ENCODE peak calls at places on chromosomes 16 and 17, in five cellular contexts. One of them, this sample, is unnamed.

GRCh38 chr17:78113804-78114785 is 14.5 kb downstream of the TMC6 start:
- DNase-seq in OCI-LY7: no peak
- DNase-seq in CD4-positive, alpha-beta T cell: no peak
- DNase-seq in breast epithelium: no peak
- DNase-seq in CD8-positive, alpha-beta T cell: no peak
- DNase-seq in this sample: no peak

GRCh38 chr17:16465861-16466338 is 26.1 kb downstream of the LRRC75A start:
- DNase-seq in OCI-LY7: no peak
- DNase-seq in CD4-positive, alpha-beta T cell: no peak
- DNase-seq in breast epithelium: no peak
- DNase-seq in CD8-positive, alpha-beta T cell: no peak
- DNase-seq in this sample: no peak

GRCh38 chr17:1871743-1872142 is 41.9 kb downstream of the RPA1 start:
- DNase-seq in OCI-LY7: no peak
- DNase-seq in CD4-positive, alpha-beta T cell: peak; percentile 33
- DNase-seq in breast epithelium: no peak
- DNase-seq in CD8-positive, alpha-beta T cell: no peak
- DNase-seq in this sample: no peak

GRCh38 chr17:2391597-2392251 is 9.1 kb downstream of the MNT start:
- DNase-seq in OCI-LY7: peak; percentile 27
- DNase-seq in CD4-positive, alpha-beta T cell: no peak
- DNase-seq in breast epithelium: no peak
- DNase-seq in CD8-positive, alpha-beta T cell: no peak
- DNase-seq in this sample: no peak

GRCh38 chr17:81471804-81472456 is 40.7 kb downstream of the ACTG1 start:
- DNase-seq in OCI-LY7: peak; percentile 37
- DNase-seq in CD4-positive, alpha-beta T cell: no peak
- DNase-seq in breast epithelium: peak; percentile 66
- DNase-seq in CD8-positive, alpha-beta T cell: no peak
- DNase-seq in this sample: no peak

GRCh38 chr16:50603206-50604064 is 55.2 kb downstream of the NKD1 start:
- DNase-seq in OCI-LY7: no peak
- DNase-seq in CD4-positive, alpha-beta T cell: no peak
- DNase-seq in breast epithelium: no peak
- DNase-seq in CD8-positive, alpha-beta T cell: no peak
- DNase-seq in this sample: no peak

GRCh38 chr17:80363120-80363515 is 51.8 kb upstream of the ENDOV start:
- DNase-seq in OCI-LY7: no peak
- DNase-seq in CD4-positive, alpha-beta T cell: no peak
- DNase-seq in breast epithelium: peak; percentile 42
- DNase-seq in CD8-positive, alpha-beta T cell: no peak
- DNase-seq in this sample: no peak

GRCh38 chr16:19765860-19766553 is 47.9 kb downstream of the IQCK start:
- DNase-seq in OCI-LY7: no peak
- DNase-seq in CD4-positive, alpha-beta T cell: no peak
- DNase-seq in breast epithelium: no peak
- DNase-seq in CD8-positive, alpha-beta T cell: no peak
- DNase-seq in this sample: no peak

GRCh38 chr16:30839523-30840227 is 52.7 kb upstream of the ZNF629 start:
- DNase-seq in OCI-LY7: no peak
- DNase-seq in CD4-positive, alpha-beta T cell: no peak
- DNase-seq in breast epithelium: no peak
- DNase-seq in CD8-positive, alpha-beta T cell: no peak
- DNase-seq in this sample: no peak

GRCh38 chr17:61314368-61315078 is 85.1 kb upstream of the TBX2 start:
- DNase-seq in OCI-LY7: no peak
- DNase-seq in CD4-positive, alpha-beta T cell: no peak
- DNase-seq in breast epithelium: no peak
- DNase-seq in CD8-positive, alpha-beta T cell: no peak
- DNase-seq in this sample: peak; percentile 11

GRCh38 chr16:68909099-68909733 is 65.9 kb downstream of the TANGO6 start:
- DNase-seq in OCI-LY7: no peak
- DNase-seq in CD4-positive, alpha-beta T cell: no peak
- DNase-seq in breast epithelium: no peak
- DNase-seq in CD8-positive, alpha-beta T cell: no peak
- DNase-seq in this sample: no peak

GRCh38 chr16:81913222-81913621 is 98.0 kb downstream of the SDR42E1 start:
- DNase-seq in OCI-LY7: no peak
- DNase-seq in CD4-positive, alpha-beta T cell: no peak
- DNase-seq in breast epithelium: no peak
- DNase-seq in CD8-positive, alpha-beta T cell: no peak
- DNase-seq in this sample: no peak

GRCh38 chr17:77346765-77347164 is 206.0 kb downstream of the SEC14L1 start:
- DNase-seq in OCI-LY7: no peak
- DNase-seq in CD4-positive, alpha-beta T cell: no peak
- DNase-seq in breast epithelium: no peak
- DNase-seq in CD8-positive, alpha-beta T cell: peak; percentile 27
- DNase-seq in this sample: no peak

GRCh38 chr16:12119562-12119961 is 143.0 kb downstream of the SNX29 start:
- DNase-seq in OCI-LY7: no peak
- DNase-seq in CD4-positive, alpha-beta T cell: no peak
- DNase-seq in breast epithelium: no peak
- DNase-seq in CD8-positive, alpha-beta T cell: no peak
- DNase-seq in this sample: peak; percentile 13

GRCh38 chr17:65290616-65291015 is 153.4 kb downstream of the RGS9 start:
- DNase-seq in OCI-LY7: no peak
- DNase-seq in CD4-positive, alpha-beta T cell: no peak
- DNase-seq in breast epithelium: no peak
- DNase-seq in CD8-positive, alpha-beta T cell: no peak
- DNase-seq in this sample: no peak

GRCh38 chr17:65297384-65297783 is 160.2 kb downstream of the RGS9 start:
- DNase-seq in OCI-LY7: no peak
- DNase-seq in CD4-positive, alpha-beta T cell: no peak
- DNase-seq in breast epithelium: no peak
- DNase-seq in CD8-positive, alpha-beta T cell: no peak
- DNase-seq in this sample: no peak

GRCh38 chr17:65292430-65292829 is 155.3 kb downstream of the RGS9 start:
- DNase-seq in OCI-LY7: no peak
- DNase-seq in CD4-positive, alpha-beta T cell: no peak
- DNase-seq in breast epithelium: no peak
- DNase-seq in CD8-positive, alpha-beta T cell: no peak
- DNase-seq in this sample: no peak

GRCh38 chr17:65293584-65294183 is 156.5 kb downstream of the RGS9 start:
- DNase-seq in OCI-LY7: no peak
- DNase-seq in CD4-positive, alpha-beta T cell: no peak
- DNase-seq in breast epithelium: no peak
- DNase-seq in CD8-positive, alpha-beta T cell: no peak
- DNase-seq in this sample: no peak

DNA sequence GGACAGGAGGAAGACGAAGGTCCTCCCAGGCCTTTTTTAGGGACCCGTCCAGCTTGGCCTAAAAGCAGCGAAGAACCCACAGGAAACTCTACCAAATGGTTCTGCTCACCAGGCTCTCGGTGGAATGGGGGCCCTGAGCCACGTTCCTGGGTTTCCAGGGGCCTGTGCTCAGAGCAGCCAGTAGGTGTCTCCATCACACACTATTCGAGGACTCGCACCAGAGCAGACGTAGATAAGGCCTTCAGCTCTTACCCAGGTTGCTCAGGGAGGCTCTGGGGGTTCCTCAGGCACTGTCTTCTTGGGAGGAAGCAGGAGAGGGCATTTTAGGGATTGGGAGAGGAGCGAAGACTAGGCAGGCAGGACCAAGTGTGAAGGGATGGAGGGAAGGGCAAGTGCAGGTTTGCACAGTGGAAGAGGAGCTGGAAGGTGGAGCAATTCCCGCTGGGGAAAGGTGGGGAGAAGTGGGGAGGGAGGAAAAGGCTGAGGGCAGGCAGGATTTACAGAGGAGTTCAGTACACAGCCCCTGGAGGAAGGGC is 157.1 kb downstream of the RGS9 start:
- DNase-seq in OCI-LY7: peak; percentile 67
- DNase-seq in CD4-positive, alpha-beta T cell: peak; percentile 32
- DNase-seq in breast epithelium: no peak
- DNase-seq in CD8-positive, alpha-beta T cell: peak; percentile 73
- DNase-seq in this sample: peak; percentile 5
- H3K27ac ChIP-seq in OCI-LY7: no peak overlapping the region
- H3K27ac ChIP-seq in CD4-positive, alpha-beta T cell: no peak overlapping the region
- H3K27ac ChIP-seq in breast epithelium: no peak overlapping the region
- H3K27ac ChIP-seq in CD8-positive, alpha-beta T cell: no peak overlapping the region
- H3K27ac ChIP-seq in this sample: no peak overlapping the region

GRCh38 chr16:70381604-70382342 is 35.1 kb downstream of the DDX19A start:
- DNase-seq in OCI-LY7: no peak
- DNase-seq in CD4-positive, alpha-beta T cell: no peak
- DNase-seq in breast epithelium: no peak
- DNase-seq in CD8-positive, alpha-beta T cell: no peak
- DNase-seq in this sample: no peak
- H3K27ac ChIP-seq in OCI-LY7: peak overlapping the region; percentile 84
- H3K27ac ChIP-seq in CD4-positive, alpha-beta T cell: peak overlapping the region; percentile 79
- H3K27ac ChIP-seq in breast epithelium: peak overlapping the region; percentile 90
- H3K27ac ChIP-seq in CD8-positive, alpha-beta T cell: peak overlapping the region; percentile 49
- H3K27ac ChIP-seq in this sample: peak overlapping the region; percentile 43

GRCh38 chr17:21523482-21524210 is 147.5 kb downstream of the KCNJ12 start:
- DNase-seq in OCI-LY7: no peak
- DNase-seq in CD4-positive, alpha-beta T cell: no peak
- DNase-seq in breast epithelium: no peak
- DNase-seq in CD8-positive, alpha-beta T cell: no peak
- DNase-seq in this sample: no peak
- H3K27ac ChIP-seq in OCI-LY7: no peak overlapping the region
- H3K27ac ChIP-seq in CD4-positive, alpha-beta T cell: no peak overlapping the region
- H3K27ac ChIP-seq in breast epithelium: no peak overlapping the region
- H3K27ac ChIP-seq in CD8-positive, alpha-beta T cell: no peak overlapping the region
- H3K27ac ChIP-seq in this sample: no peak overlapping the region

GRCh38 chr17:9124554-9124935 is 103.2 kb downstream of the NTN1 start:
- DNase-seq in OCI-LY7: no peak
- DNase-seq in CD4-positive, alpha-beta T cell: no peak
- DNase-seq in breast epithelium: no peak
- DNase-seq in CD8-positive, alpha-beta T cell: no peak
- DNase-seq in this sample: no peak

GRCh38 chr17:9127340-9127739 is 106.0 kb downstream of the NTN1 start:
- DNase-seq in OCI-LY7: no peak
- DNase-seq in CD4-positive, alpha-beta T cell: no peak
- DNase-seq in breast epithelium: no peak
- DNase-seq in CD8-positive, alpha-beta T cell: no peak
- DNase-seq in this sample: no peak

GRCh38 chr17:9121186-9121820 is 100.0 kb downstream of the NTN1 start:
- DNase-seq in OCI-LY7: no peak
- DNase-seq in CD4-positive, alpha-beta T cell: no peak
- DNase-seq in breast epithelium: no peak
- DNase-seq in CD8-positive, alpha-beta T cell: no peak
- DNase-seq in this sample: no peak

GRCh38 chr17:9123594-9124553 is 102.6 kb downstream of the NTN1 start:
- DNase-seq in OCI-LY7: no peak
- DNase-seq in CD4-positive, alpha-beta T cell: no peak
- DNase-seq in breast epithelium: no peak
- DNase-seq in CD8-positive, alpha-beta T cell: no peak
- DNase-seq in this sample: no peak

DNA sequence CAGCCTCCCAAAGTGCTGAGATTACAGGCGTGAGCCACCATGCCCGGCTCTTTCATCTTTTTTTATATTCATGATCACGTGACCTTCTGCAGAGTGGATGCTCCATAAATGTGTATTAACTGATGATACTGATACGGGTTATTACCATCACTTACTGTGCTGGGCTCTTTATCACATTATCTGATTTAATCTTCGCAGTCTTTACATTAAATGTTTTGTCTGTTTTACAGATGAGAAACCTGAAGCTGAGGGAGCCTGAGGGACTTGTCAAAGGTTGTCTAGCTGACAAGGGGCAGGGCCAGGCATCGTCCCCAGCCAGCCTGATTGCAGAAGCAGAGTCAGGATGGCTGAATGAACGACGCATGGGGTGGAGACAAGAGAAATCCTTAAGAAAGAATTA is 104.4 kb downstream of the NTN1 start:
- DNase-seq in OCI-LY7: no peak
- DNase-seq in CD4-positive, alpha-beta T cell: no peak
- DNase-seq in breast epithelium: no peak
- DNase-seq in CD8-positive, alpha-beta T cell: no peak
- DNase-seq in this sample: no peak
- H3K27ac ChIP-seq in OCI-LY7: no peak overlapping the region
- H3K27ac ChIP-seq in CD4-positive, alpha-beta T cell: no peak overlapping the region
- H3K27ac ChIP-seq in breast epithelium: no peak overlapping the region
- H3K27ac ChIP-seq in CD8-positive, alpha-beta T cell: no peak overlapping the region
- H3K27ac ChIP-seq in this sample: no peak overlapping the region

GRCh38 chr17:59753522-59754467 is 46.3 kb downstream of the VMP1 start:
- DNase-seq in OCI-LY7: peak; percentile 82
- DNase-seq in CD4-positive, alpha-beta T cell: no peak
- DNase-seq in breast epithelium: no peak
- DNase-seq in CD8-positive, alpha-beta T cell: no peak
- DNase-seq in this sample: no peak
- H3K27ac ChIP-seq in OCI-LY7: no peak overlapping the region
- H3K27ac ChIP-seq in CD4-positive, alpha-beta T cell: no peak overlapping the region
- H3K27ac ChIP-seq in breast epithelium: peak overlapping the region; percentile 71
- H3K27ac ChIP-seq in CD8-positive, alpha-beta T cell: no peak overlapping the region
- H3K27ac ChIP-seq in this sample: peak overlapping the region; percentile 78

GRCh38 chr17:32954477-32954876 is 26.5 kb downstream of the TMEM98 start:
- DNase-seq in OCI-LY7: no peak
- DNase-seq in CD4-positive, alpha-beta T cell: no peak
- DNase-seq in breast epithelium: no peak
- DNase-seq in CD8-positive, alpha-beta T cell: no peak
- DNase-seq in this sample: no peak
- H3K27ac ChIP-seq in OCI-LY7: no peak overlapping the region
- H3K27ac ChIP-seq in CD4-positive, alpha-beta T cell: no peak overlapping the region
- H3K27ac ChIP-seq in breast epithelium: no peak overlapping the region
- H3K27ac ChIP-seq in CD8-positive, alpha-beta T cell: no peak overlapping the region
- H3K27ac ChIP-seq in this sample: no peak overlapping the region

GRCh38 chr17:35051183-35051578 is 12.3 kb downstream of the RFFL start:
- DNase-seq in OCI-LY7: peak; percentile 50
- DNase-seq in CD4-positive, alpha-beta T cell: no peak
- DNase-seq in breast epithelium: no peak
- DNase-seq in CD8-positive, alpha-beta T cell: peak; percentile 61
- DNase-seq in this sample: no peak

GRCh38 chr17:35052240-35052608 is 11.3 kb downstream of the RFFL start:
- DNase-seq in OCI-LY7: no peak
- DNase-seq in CD4-positive, alpha-beta T cell: no peak
- DNase-seq in breast epithelium: no peak
- DNase-seq in CD8-positive, alpha-beta T cell: no peak
- DNase-seq in this sample: no peak

GRCh38 chr17:35048685-35049379 is 14.7 kb downstream of the RFFL start:
- DNase-seq in OCI-LY7: no peak
- DNase-seq in CD4-positive, alpha-beta T cell: no peak
- DNase-seq in breast epithelium: no peak
- DNase-seq in CD8-positive, alpha-beta T cell: no peak
- DNase-seq in this sample: no peak

GRCh38 chr17:35051579-35052239 is 11.8 kb downstream of the RFFL start:
- DNase-seq in OCI-LY7: no peak
- DNase-seq in CD4-positive, alpha-beta T cell: no peak
- DNase-seq in breast epithelium: no peak
- DNase-seq in CD8-positive, alpha-beta T cell: no peak
- DNase-seq in this sample: no peak

GRCh38 chr17:35050170-35050569 is 13.3 kb downstream of the RFFL start:
- DNase-seq in OCI-LY7: no peak
- DNase-seq in CD4-positive, alpha-beta T cell: no peak
- DNase-seq in breast epithelium: no peak
- DNase-seq in CD8-positive, alpha-beta T cell: no peak
- DNase-seq in this sample: no peak
- H3K27ac ChIP-seq in OCI-LY7: no peak overlapping the region
- H3K27ac ChIP-seq in CD4-positive, alpha-beta T cell: peak overlapping the region; percentile 85
- H3K27ac ChIP-seq in breast epithelium: no peak overlapping the region
- H3K27ac ChIP-seq in CD8-positive, alpha-beta T cell: peak overlapping the region; percentile 8
- H3K27ac ChIP-seq in this sample: no peak overlapping the region

DNA sequence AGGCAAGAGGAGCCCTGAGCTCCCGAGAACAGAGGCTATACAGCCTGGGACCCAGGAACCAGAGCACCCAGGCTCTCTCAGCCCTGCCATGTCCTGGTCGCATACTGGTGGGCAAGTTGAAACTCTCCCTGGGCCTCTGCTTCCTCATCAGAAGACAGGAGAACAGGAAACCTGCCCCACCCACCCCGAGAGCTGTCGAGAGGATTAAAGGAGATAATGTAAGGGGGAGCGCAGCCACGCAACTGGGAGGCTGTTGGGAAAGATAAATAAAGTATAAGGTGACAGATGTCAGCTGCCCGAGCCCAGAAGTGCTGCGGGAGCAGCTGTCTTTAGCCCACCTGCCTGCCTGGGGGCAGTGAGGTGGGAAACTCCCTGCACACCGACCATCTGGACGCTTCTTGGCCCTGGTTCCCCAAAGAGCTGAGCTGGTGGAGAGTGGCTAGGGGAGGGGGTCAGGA is 6.8 kb downstream of the KIF19 start:
- DNase-seq in OCI-LY7: peak; percentile 44
- DNase-seq in CD4-positive, alpha-beta T cell: no peak
- DNase-seq in breast epithelium: no peak
- DNase-seq in CD8-positive, alpha-beta T cell: no peak
- DNase-seq in this sample: no peak
- H3K27ac ChIP-seq in OCI-LY7: no peak overlapping the region
- H3K27ac ChIP-seq in CD4-positive, alpha-beta T cell: no peak overlapping the region
- H3K27ac ChIP-seq in breast epithelium: no peak overlapping the region
- H3K27ac ChIP-seq in CD8-positive, alpha-beta T cell: no peak overlapping the region
- H3K27ac ChIP-seq in this sample: no peak overlapping the region

This sample was measured in keratinocyte.